ENCODE peak calls at places on chromosomes 3 and 15, in ten cellular contexts. C, V, G, N, K, A, I, O, T and L are unnamed samples.

GRCh38 chr3:13114811-13115615 is 41.8 kb upstream of the IQSEC1 start:
- DNase-seq in C (no peak), N (no peak), O (no peak), A (peak), I (no peak), K (no peak), V (no peak), T (no peak), G (no peak), L (no peak)

GRCh38 chr3:23175361-23176073 is 27.6 kb upstream of the UBE2E2 start:
- DNase-seq in A (no peak), G (no peak), I (no peak), T (no peak), C (no peak), N (no peak), K (peak), O (no peak), V (no peak), L (no peak)

GRCh38 chr3:54066253-54066652 is 56.1 kb upstream of the CACNA2D3 start:
- DNase-seq in T (no peak), C (no peak), K (no peak), G (no peak), V (no peak), N (no peak), I (no peak), A (no peak), O (no peak), L (no peak)

GRCh38 chr3:105385868-105386508 is 19.3 kb downstream of the ALCAM start:
- DNase-seq in N (peak), V (no peak), C (no peak), I (no peak), K (no peak), O (no peak), A (no peak), G (no peak), T (no peak), L (no peak)

GRCh38 chr3:193906849-193907410 is 229.0 kb upstream of the HES1 start:
- DNase-seq in I (no peak), O (no peak), N (no peak), C (no peak), G (no peak), A (no peak), T (no peak), V (no peak), K (no peak), L (no peak)

GRCh38 chr3:66492672-66493071 is 8.2 kb downstream of the LRIG1 start:
- DNase-seq in V (no peak), O (no peak), C (peak), I (no peak), G (peak), K (no peak), T (no peak), A (no peak), N (no peak), L (no peak)

GRCh38 chr3:16177962-16178627 is 3.6 kb downstream of the GALNT15 start:
- DNase-seq in O (peak), K (peak), N (peak), V (peak), A (peak), C (peak), G (peak), I (peak), T (peak), L (peak)

GRCh38 chr3:50121416-50122032 is 32.8 kb downstream of the RBM5 start:
- DNase-seq in T (peak), G (peak), C (peak), I (peak), A (peak), N (peak), K (peak), V (peak), O (peak), L (peak)

GRCh38 chr3:193446975-193447602 is 68.5 kb upstream of the ATP13A5 start:
- DNase-seq in N (peak), O (no peak), A (no peak), I (no peak), C (no peak), T (no peak), V (no peak), G (no peak), K (no peak), L (no peak)

GRCh38 chr3:37607604-37608003 is 254.1 kb upstream of the CTDSPL start:
- DNase-seq in A (no peak), K (no peak), G (no peak), C (no peak), N (no peak), T (no peak), O (no peak), V (no peak), I (no peak), L (no peak)

GRCh38 chr3:37605754-37606153 is 255.9 kb upstream of the CTDSPL start:
- DNase-seq in I (no peak), T (no peak), O (no peak), V (no peak), C (no peak), G (no peak), N (no peak), K (no peak), A (no peak), L (no peak)

GRCh38 chr3:37609711-37610110 is 252.0 kb upstream of the CTDSPL start:
- DNase-seq in C (no peak), K (no peak), V (no peak), O (no peak), I (no peak), T (no peak), A (no peak), G (no peak), N (no peak), L (no peak)

GRCh38 chr3:37606472-37606871 is 255.2 kb upstream of the CTDSPL start:
- DNase-seq in K (no peak), C (no peak), I (no peak), G (no peak), V (no peak), A (no peak), T (no peak), N (no peak), O (no peak), L (no peak)

GRCh38 chr3:37608061-37608702 is 253.5 kb upstream of the CTDSPL start:
- DNase-seq in G (no peak), I (no peak), T (peak), A (no peak), K (peak), C (no peak), N (no peak), V (no peak), O (no peak), L (no peak)
- H3K4me3 ChIP-seq in G (no peak), I (no peak), T (no peak), A (no peak), K (no peak), C (no peak), N (no peak), V (no peak), O (no peak), L (no peak)

GRCh38 chr15:52788099-52788986 is 1.8 kb downstream of the ONECUT1 start:
- DNase-seq in C (peak), V (no peak), T (no peak), A (peak), I (no peak), K (no peak), O (no peak), N (no peak), G (peak), L (peak)
- H3K4me3 ChIP-seq in C (peak), V (no peak), T (no peak), A (peak), I (no peak), K (no peak), O (no peak), N (no peak), G (peak), L (peak)

GRCh38 chr3:57982561-57983243 is 25.5 kb upstream of the FLNB start:
- DNase-seq in G (no peak), A (no peak), C (no peak), V (no peak), I (no peak), O (no peak), T (no peak), K (no peak), N (peak), L (no peak)

GRCh38 chr3:57985176-57985976 is 22.8 kb upstream of the FLNB start:
- DNase-seq in I (no peak), T (no peak), V (no peak), C (no peak), K (no peak), G (no peak), N (no peak), A (no peak), O (no peak), L (no peak)

GRCh38 chr3:57983734-57984518 is 24.3 kb upstream of the FLNB start:
- DNase-seq in C (peak), T (peak), O (no peak), K (peak), G (peak), V (peak), N (peak), A (peak), I (no peak), L (no peak)

GRCh38 chr3:57985977-57986246 is 22.3 kb upstream of the FLNB start:
- DNase-seq in K (no peak), T (no peak), G (no peak), V (no peak), C (no peak), A (no peak), I (no peak), N (no peak), O (no peak), L (no peak)

DNA sequence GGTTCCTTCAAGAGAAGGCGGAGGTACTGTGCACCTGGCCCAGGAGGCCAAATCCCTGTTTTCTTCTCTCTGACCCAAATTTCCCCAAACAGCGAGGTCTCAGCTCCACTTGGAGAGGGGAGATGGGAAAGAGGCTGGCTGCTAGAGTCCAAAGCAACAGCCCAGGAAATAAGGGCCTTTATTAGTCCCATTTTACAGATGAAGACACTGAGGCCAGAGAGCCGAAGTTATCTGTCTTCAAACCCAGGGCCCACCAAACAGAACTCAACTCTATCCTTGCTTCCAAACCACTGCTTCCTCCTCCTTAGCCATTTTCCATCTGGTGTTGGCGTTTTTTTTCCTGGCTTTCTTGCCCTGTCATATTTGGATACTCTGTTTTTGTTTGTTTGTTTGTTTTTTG is 22.0 kb upstream of the FLNB start:
- DNase-seq in V (no peak), K (no peak), A (no peak), I (no peak), O (no peak), N (no peak), G (no peak), T (no peak), C (no peak), L (no peak)
- H3K4me3 ChIP-seq in V (no peak), K (no peak), A (no peak), I (no peak), O (no peak), N (no peak), G (no peak), T (no peak), C (no peak), L (no peak)

DNA sequence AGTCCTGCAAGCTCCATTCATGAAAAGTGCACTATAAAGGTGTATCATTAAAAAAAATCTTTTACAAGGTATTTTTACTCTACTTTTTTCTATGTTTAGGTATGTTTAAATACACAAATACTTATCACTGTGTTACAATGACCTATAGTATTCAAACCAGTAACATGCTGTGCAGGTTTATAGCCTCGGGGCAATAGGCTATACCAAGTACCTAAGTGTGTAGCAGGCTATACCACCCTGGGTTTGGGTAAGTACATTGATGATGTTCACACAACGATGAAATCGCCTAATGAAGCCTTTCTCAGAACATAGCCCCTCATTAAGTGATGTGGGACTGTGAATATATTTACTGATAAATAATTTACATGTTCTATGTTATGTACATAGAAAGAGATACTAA is 104.6 kb downstream of the ATP1B3 start:
- DNase-seq in K (no peak), A (no peak), O (no peak), T (no peak), I (no peak), G (no peak), N (no peak), C (no peak), V (no peak), L (no peak)
- H3K4me3 ChIP-seq in K (no peak), A (no peak), O (no peak), T (no peak), I (no peak), G (no peak), N (no peak), C (no peak), V (no peak), L (no peak)

GRCh38 chr3:150202696-150203095 is 205.4 kb upstream of the TSC22D2 start:
- DNase-seq in I (no peak), N (no peak), V (no peak), G (no peak), C (no peak), T (no peak), O (no peak), A (no peak), K (no peak), L (no peak)
- H3K4me3 ChIP-seq in I (no peak), N (no peak), V (no peak), G (no peak), C (no peak), T (peak), O (no peak), A (no peak), K (no peak), L (no peak)

GRCh38 chr15:56242576-56243116 is 1.0 kb downstream of the RFX7 start:
- DNase-seq in V (peak), T (no peak), G (no peak), C (no peak), K (peak), I (peak), N (no peak), A (no peak), O (no peak), L (no peak)

GRCh38 chr15:56244811-56245576 is 1.3 kb upstream of the RFX7 start:
- DNase-seq in C (peak), T (no peak), N (peak), V (no peak), I (peak), O (no peak), K (no peak), G (peak), A (peak), L (peak)

GRCh38 chr15:56243117-56243773 is 434 bp downstream of the RFX7 start:
- DNase-seq in K (peak), A (peak), V (peak), C (peak), T (peak), O (peak), N (peak), G (peak), I (peak), L (peak)

GRCh38 chr15:56244237-56244810 is 645 bp upstream of the RFX7 start:
- DNase-seq in O (peak), K (peak), I (peak), C (peak), V (peak), N (peak), G (no peak), T (peak), A (peak), L (peak)

GRCh38 chr15:56243774-56244236 is at the start of gene RFX7:
- DNase-seq in O (no peak), C (peak), K (peak), N (peak), T (peak), V (peak), A (peak), G (peak), I (peak), L (peak)
- H3K4me3 ChIP-seq in O (peak), C (peak), K (peak), N (peak), T (peak), V (peak), A (peak), G (peak), I (peak), L (peak)

GRCh38 chr3:112394008-112394616 is 61.2 kb downstream of the CD200 start:
- DNase-seq in T (peak), I (no peak), V (peak), G (no peak), O (no peak), K (no peak), A (no peak), N (no peak), C (no peak), L (no peak)

GRCh38 chr3:112391648-112392047 is 58.7 kb downstream of the CD200 start:
- DNase-seq in N (no peak), O (no peak), A (no peak), C (no peak), K (no peak), V (no peak), I (no peak), G (no peak), T (no peak), L (no peak)

GRCh38 chr3:112390783-112391641 is 58.1 kb downstream of the CD200 start:
- DNase-seq in T (peak), K (peak), O (peak), N (no peak), A (no peak), I (peak), C (no peak), G (no peak), V (peak), L (peak)

GRCh38 chr3:112393360-112393728 is 60.4 kb downstream of the CD200 start:
- DNase-seq in K (no peak), V (no peak), C (no peak), I (no peak), A (no peak), G (no peak), N (no peak), T (no peak), O (no peak), L (no peak)

DNA sequence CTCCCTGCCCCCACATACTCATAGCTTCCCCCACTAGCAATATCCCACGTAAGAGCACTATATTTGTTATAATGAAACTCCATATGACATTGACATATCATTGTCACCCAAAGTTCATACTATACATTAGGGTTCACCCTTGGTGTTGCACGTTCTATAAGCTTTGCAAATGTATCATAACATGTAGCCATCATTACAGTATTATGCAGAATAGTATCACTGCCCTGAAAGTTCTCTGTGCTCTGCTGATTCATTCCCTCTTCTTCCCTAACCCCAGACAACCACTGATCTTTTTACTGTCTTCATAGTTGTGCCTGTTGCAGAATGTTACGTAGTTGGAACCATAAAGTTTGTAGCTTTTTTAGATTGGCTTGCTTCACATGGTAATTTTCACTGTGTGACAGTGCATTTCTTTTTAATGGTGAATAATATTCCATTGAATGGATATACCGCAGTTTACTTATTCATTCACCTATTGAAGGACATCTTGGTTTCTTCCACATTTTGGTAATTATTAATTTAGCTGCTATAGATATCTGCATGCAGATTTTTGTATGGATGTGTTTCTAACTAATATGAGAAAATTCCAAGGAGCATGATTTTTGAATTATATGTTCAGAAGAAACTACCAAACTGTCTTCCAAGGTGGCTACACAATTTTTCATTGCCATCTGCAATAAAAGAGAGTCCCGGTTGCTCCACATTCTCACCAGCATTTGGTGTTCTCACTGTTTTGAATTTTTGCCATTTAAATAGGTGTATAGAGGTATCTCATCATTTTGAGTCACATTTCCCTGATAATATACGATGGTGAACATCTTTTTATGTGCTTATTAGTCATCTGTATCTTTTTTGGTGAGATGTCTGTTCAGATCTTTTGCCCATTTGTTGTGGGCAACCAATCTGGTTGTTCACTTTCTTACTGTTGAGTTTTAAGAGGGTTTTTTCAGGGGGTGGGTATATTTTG is 59.7 kb downstream of the CD200 start:
- DNase-seq in V (no peak), O (no peak), N (no peak), C (no peak), I (no peak), G (no peak), K (no peak), A (no peak), T (no peak), L (no peak)
- H3K4me3 ChIP-seq in V (no peak), O (no peak), N (no peak), C (no peak), I (no peak), G (no peak), K (no peak), A (no peak), T (peak), L (no peak)

DNA sequence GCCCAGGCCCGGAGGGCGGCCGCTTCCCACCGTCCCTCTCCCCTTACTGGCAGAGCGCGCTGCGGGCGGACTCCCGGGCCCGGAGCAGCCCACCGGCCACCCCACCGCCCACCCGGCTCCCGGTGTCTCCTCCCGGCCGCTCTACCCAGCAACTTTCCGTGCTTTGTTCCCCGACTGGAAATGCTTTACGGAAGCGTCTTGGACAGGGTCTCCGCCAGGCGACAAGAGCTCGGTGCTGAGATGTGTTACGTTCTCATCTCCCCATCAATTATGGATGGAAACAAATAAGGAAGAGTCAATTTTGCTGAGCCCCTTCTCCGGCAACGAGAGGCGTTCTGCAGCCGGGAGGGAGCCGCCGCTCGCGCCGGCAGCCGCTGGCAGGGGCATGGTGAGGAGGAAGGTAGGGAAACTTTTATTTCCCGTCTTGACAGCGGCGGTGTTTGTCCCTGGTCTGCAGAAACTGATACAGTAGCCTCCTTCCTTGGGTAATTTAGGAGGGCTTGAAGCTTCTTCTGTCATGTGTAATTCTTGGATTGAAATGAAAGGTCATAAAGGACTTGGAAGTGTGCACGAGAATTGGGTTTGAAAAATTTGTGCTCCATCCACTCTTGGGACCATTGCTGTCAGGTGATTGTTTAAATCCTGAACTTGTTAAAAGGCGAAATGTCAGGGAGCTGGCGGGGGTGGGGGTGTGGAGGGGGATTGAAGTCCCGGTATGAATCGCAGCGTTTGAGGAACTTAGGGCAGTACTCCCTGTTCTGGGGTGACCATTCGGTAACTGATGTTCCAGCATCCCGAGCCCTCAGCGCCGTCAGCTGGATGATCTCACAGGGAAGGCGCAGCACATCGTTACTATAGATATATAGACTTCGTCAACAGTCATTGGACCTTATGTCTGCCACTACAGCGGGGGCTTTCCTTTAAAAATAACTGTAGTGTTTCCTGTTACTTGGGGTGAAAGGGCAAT is 1.5 kb downstream of the SEMA6D start:
- DNase-seq in G (peak), V (peak), A (peak), I (no peak), K (peak), C (no peak), T (peak), N (no peak), O (no peak), L (peak)
- H3K4me3 ChIP-seq in G (peak), V (peak), A (peak), I (no peak), K (peak), C (peak), T (peak), N (no peak), O (peak), L (peak)

DNA sequence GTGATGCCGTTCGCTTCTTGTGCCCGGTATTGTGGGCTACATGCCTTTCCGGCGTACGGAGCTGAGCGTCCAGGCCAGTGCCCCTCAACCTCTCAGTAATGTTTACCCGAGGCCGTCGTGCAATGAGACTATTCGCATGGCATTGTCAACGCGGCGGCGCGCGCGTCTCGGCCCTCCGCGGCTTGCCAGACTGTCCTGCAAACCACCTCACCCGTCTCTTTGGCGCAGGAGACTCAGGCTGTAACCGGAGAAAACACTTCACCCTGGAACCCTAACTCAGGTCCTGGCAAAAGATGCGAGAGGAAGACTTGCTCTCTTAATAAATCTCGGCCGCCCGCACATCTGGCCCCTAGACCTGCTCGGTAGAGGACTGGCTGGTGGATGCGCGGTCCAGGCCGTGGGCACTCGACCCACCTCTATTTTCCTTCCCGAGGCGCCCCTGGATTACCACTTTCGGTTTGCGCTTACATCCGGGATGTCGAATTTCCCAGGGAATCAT is 71.6 kb upstream of the POLG start:
- DNase-seq in V (no peak), K (peak), I (no peak), N (no peak), T (peak), G (no peak), A (no peak), O (no peak), C (no peak), L (no peak)
- H3K4me3 ChIP-seq in V (no peak), K (peak), I (no peak), N (no peak), T (peak), G (no peak), A (no peak), O (no peak), C (peak), L (no peak)